ENCODE peak calls at places on chromosomes 7 and 10, in five cellular contexts. J is hepatocyte, R is brain microvascular endothelial cell, I is GM23338, Y is right lobe of liver. P is an unnamed sample.

GRCh38 chr10:77030915-77031425 is 606.6 kb downstream of the KCNMA1 start:
- DNase-seq in I (no peak), J (no peak), R (no peak), Y (no peak), P (no peak)

GRCh38 chr7:16396766-16397496 is 24.4 kb downstream of the CRPPA start:
- DNase-seq in R (no peak), I (no peak), Y (no peak), J (no peak), P (no peak)

GRCh38 chr10:71434760-71435394 is 38.2 kb downstream of the CDH23 start:
- DNase-seq in R (no peak), I (no peak), J (no peak), Y (peak), P (no peak)

GRCh38 chr10:48632166-48632565 is 27.3 kb upstream of the ARHGAP22 start:
- DNase-seq in Y (no peak), I (no peak), J (no peak), R (no peak), P (no peak)

GRCh38 chr7:64045301-64046040 is at the start of gene ZNF727:
- DNase-seq in Y (peak), I (no peak), J (no peak), R (no peak), P (no peak)

GRCh38 chr10:110863361-110863760 is 8.4 kb upstream of the PDCD4 start:
- DNase-seq in Y (no peak), J (no peak), I (no peak), R (no peak), P (no peak)

GRCh38 chr7:130141161-130141857 is 63.9 kb downstream of the TMEM209 start:
- DNase-seq in J (peak), Y (no peak), R (peak), I (peak), P (peak)

GRCh38 chr10:33559105-33559504 is 224.6 kb upstream of the NRP1 start:
- DNase-seq in Y (no peak), J (peak), I (no peak), R (peak), P (peak)

GRCh38 chr7:98354052-98354451 is 46.8 kb downstream of the BAIAP2L1 start:
- DNase-seq in R (no peak), I (no peak), J (no peak), Y (no peak), P (no peak)

GRCh38 chr7:23022258-23022745 is 8.4 kb upstream of the HYCC1 start:
- DNase-seq in Y (no peak), R (peak), J (peak), I (no peak), P (peak)

GRCh38 chr7:155987681-155988080 is 175.4 kb upstream of the SHH start:
- DNase-seq in Y (no peak), J (no peak), I (no peak), R (no peak), P (no peak)

GRCh38 chr10:123491692-123492415 is 174.3 kb upstream of the GPR26 start:
- DNase-seq in J (no peak), Y (no peak), R (no peak), I (peak), P (no peak)

GRCh38 chr7:153447021-153447420 is 605.2 kb upstream of the DPP6 start:
- DNase-seq in R (no peak), J (no peak), Y (no peak), I (no peak), P (no peak)

GRCh38 chr10:20004087-20004523 is 187.9 kb downstream of the PLXDC2 start:
- DNase-seq in I (no peak), R (peak), J (no peak), Y (peak), P (peak)

GRCh38 chr7:75536940-75537538 is 44.9 kb downstream of the SPDYE5 start:
- DNase-seq in I (no peak), R (no peak), Y (peak), J (no peak), P (no peak)

GRCh38 chr10:127756264-127756663 is 19.3 kb downstream of the FOXI2 start:
- DNase-seq in J (no peak), Y (no peak), R (no peak), I (no peak), P (no peak)

GRCh38 chr7:105734233-105734632 is 142.2 kb downstream of the ATXN7L1 start:
- DNase-seq in J (peak), Y (no peak), R (no peak), I (no peak), P (no peak)

GRCh38 chr7:43480581-43480980 is 102.3 kb upstream of the STK17A start:
- DNase-seq in J (no peak), R (peak), Y (no peak), I (no peak), P (no peak)

GRCh38 chr10:89341136-89341535 is 13.3 kb downstream of the IFIT3 start:
- DNase-seq in J (no peak), Y (no peak), R (no peak), I (no peak), P (no peak)

GRCh38 chr10:118735294-118735693 is 19.5 kb downstream of the CACUL1 start:
- DNase-seq in Y (no peak), I (peak), R (no peak), J (no peak), P (no peak)

GRCh38 chr7:7642081-7642480 is 1.5 kb downstream of the UMAD1 start:
- DNase-seq in Y (no peak), J (peak), I (no peak), R (no peak), P (no peak)

GRCh38 chr7:144830024-144830785 is 5.6 kb downstream of the TPK1 start:
- DNase-seq in R (no peak), I (no peak), J (peak), Y (no peak), P (no peak)

GRCh38 chr7:140000666-140001268 is 62.0 kb downstream of the PARP12 start:
- DNase-seq in I (no peak), Y (no peak), R (no peak), J (no peak), P (no peak)

GRCh38 chr10:115710136-115710535 is 562.9 kb downstream of the GFRA1 start:
- DNase-seq in I (no peak), R (no peak), Y (no peak), J (no peak), P (no peak)

GRCh38 chr10:114631678-114632417 is 26.2 kb downstream of the ABLIM1 start:
- DNase-seq in J (peak), Y (peak), R (no peak), I (peak), P (no peak)

GRCh38 chr10:129525408-129525807 is 58.4 kb downstream of the MGMT start:
- DNase-seq in J (peak), I (no peak), Y (peak), R (peak), P (peak)

GRCh38 chr10:98367626-98368451 is 47.1 kb downstream of the PYROXD2 start:
- DNase-seq in J (no peak), R (no peak), Y (no peak), I (peak), P (no peak)

GRCh38 chr10:15546606-15547005 is 173.1 kb downstream of the ITGA8 start:
- DNase-seq in I (no peak), R (no peak), J (no peak), Y (no peak), P (no peak)

GRCh38 chr10:90745565-90745964 is 112.3 kb downstream of the HTR7 start:
- DNase-seq in Y (no peak), R (no peak), I (no peak), J (no peak), P (no peak)

GRCh38 chr7:83267141-83267631 is 104.5 kb upstream of the PCLO start:
- DNase-seq in J (peak), Y (no peak), I (peak), R (no peak), P (no peak)

DNA sequence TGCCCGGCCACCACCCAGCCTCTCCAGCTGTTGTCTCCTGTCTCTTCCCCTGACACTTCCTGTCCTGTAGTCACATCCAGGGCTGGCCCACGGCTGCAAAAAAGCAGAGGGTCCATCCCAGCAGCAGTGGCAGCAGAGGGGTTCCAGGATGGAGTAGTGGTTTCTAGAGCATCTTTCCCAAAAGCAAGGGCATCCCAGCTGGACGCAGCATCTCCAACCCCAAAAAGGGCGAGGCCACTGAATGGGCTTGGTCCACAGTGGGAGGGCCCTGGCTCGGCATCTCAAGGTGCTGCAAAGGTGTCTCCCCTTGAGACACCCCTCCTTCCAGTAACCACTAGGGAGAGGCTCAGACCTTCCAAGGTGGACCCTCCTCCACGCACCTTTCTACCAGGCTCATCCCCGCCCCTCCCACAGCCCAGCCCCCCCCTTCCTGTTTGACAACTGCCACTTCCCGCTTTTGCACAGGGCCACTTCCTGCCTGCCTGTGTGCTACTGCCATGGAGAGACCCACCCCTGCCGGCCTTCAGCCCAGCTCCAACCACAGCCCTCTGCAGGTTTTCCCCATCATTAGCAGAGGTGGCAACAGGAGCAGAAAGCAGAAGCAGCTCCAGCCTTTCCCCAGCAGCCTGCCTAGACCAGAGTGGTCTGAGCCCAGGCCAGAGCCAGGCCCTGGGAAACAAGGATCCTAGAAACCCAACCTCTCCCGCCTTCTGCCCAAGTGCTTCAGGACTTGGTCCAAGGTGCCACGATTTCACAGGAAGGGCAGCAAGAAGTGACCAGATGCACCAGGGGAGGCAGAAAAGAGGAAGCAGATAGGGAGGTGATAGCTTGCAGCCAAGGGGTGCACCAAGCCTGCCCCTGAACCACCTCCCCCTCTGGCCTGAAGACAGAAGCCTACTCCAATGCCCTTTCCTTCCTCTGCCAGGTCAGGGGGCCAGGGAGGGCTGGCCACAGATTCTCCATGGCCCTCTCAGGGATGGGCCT is 8.6 kb downstream of the CAMK2G start:
- DNase-seq in I (no peak), Y (no peak), J (no peak), R (no peak), P (no peak)
- H3K4me3 ChIP-seq in I (no peak), Y (no peak), J (no peak), R (no peak), P (no peak)

DNA sequence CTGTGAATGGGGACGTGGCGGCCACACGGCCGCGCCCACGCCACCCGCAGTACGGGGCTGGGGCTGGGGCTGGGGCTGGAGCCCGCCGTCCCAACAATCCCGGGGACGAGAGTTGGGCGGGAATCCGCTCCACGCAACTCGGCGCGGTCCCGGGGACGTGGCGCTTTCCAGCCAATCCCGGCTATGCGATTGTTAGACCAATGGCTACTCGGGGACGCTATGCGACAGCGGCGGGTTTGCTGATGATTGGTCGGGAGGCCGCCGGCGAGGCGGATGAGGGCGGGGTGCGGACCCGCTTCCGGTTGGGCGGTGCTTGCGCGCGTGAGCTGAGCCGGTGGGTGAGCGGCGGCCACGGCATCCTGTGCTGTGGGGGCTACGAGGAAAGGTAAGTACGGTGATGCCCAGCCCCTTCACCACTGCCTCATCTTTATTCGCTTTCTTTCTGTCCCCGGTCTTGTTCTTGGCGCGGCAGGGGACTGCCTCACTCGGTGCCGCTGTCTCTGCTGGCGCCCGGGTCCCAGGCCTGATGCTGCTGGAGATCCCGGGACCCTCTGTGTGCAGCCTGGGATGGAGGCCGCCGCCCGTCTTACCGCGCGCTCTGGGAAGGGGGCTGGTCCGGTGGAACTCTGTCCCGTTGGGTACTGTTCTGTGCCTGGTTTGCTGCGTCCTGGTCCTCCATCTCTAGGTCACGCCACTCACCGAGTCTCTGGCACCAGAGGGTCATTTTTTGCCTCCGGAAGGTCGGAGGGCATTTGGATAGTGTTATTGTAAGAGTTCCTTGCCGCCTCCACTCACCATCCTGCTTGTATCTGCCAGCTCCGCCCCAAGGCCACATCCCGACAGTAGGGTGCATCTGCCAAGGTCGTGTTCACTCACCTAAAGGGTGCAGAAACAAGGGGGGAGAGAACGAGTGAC is at the start of gene CALU:
- DNase-seq in J (peak), Y (peak), R (peak), I (peak), P (peak)
- TF ChIP-seq CTCF in J (no peak), Y (no peak), R (no peak), I (no peak), P (no peak)

GRCh38 chr10:75406158-75407065 is 4.8 kb upstream of the ZNF503 start:
- DNase-seq in I (peak), Y (no peak), J (peak), R (no peak), P (no peak)

GRCh38 chr10:75408911-75409885 is 7.6 kb upstream of the ZNF503 start:
- DNase-seq in I (peak), J (peak), R (no peak), Y (peak), P (no peak)

GRCh38 chr10:75408512-75408881 is 6.9 kb upstream of the ZNF503 start:
- DNase-seq in Y (no peak), J (peak), R (no peak), I (no peak), P (no peak)

GRCh38 chr10:75407296-75407715 is 5.7 kb upstream of the ZNF503 start:
- DNase-seq in I (peak), J (no peak), Y (no peak), R (no peak), P (no peak)

DNA sequence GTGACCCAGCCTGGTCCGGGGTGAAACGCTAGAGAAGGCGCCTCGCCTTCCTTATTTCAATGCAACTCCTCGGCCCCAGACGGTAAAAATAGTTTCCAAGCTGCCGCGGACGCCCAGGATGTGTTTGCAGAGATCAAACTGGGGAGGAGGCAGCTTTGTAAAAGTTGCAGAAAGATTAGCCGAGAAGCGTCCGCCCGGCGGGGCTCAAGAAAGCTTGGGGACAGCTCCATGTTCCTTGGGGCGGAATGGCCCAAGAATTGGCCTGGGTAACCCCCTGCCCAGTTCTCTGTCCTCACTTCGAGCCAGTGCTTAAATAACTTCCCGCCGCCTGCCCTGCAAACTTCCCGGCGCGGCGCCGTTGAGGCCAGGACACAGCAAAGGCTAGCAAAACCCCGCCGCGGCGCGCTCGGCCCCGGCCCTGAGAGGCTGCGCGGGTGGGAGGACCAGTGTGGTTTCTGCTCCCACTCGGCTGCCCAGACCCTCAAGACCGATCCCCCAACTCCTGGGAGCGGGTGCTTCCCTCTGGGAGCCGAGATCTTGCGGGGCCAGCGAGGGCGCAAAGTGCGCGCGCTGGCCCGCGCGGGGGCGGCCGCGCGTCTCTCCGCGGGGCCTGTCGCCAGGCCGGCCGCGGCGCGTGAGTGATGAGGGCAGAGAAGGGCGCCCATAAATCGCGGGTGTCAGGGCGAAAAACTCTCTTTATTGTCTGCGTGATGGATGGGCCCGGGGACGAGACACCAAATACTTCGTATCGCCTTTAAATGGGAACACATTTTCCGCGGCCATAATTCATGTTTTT is 6.3 kb upstream of the ZNF503 start:
- DNase-seq in R (no peak), I (peak), Y (no peak), J (peak), P (no peak)
- H3K4me3 ChIP-seq in R (peak), I (peak), Y (peak), J (peak), P (peak)

GRCh38 chr7:93890464-93891068 is at the start of gene TFPI2:
- DNase-seq in Y (no peak), J (peak), I (peak), R (peak), P (no peak)
- TF ChIP-seq CTCF in Y (no peak), J (peak), I (peak), R (no peak), P (no peak)

GRCh38 chr7:89002942-89003618 is 207.5 kb upstream of the TEX47 start:
- DNase-seq in Y (no peak), R (no peak), I (no peak), J (no peak), P (no peak)
- H3K4me3 ChIP-seq in Y (no peak), R (no peak), I (no peak), J (no peak), P (no peak)

P was measured in astrocyte of the cerebellum.